ENCODE peak calls at places on chromosomes 5 and 9, in eight cellular contexts. L is A549, Y is SK-N-SH, Z is HCT116, G is GM12878, J is K562, W is HepG2, S is H1. K is an unnamed sample.

GRCh38 chr5:13921573-13921972 is 22.9 kb downstream of the DNAH5 start:
- DNase-seq in G (no peak), Z (no peak), J (no peak), L (no peak), Y (no peak), S (no peak), W (no peak), K (peak; percentile 67)

GRCh38 chr9:137828527-137829259 is 48.9 kb upstream of the CACNA1B start:
- DNase-seq in Z (no peak), L (no peak), J (peak; percentile 30), W (no peak), G (no peak), S (no peak), Y (no peak), K (peak; percentile 18)

GRCh38 chr9:738209-738915 is 103.1 kb upstream of the DMRT1 start:
- DNase-seq in S (no peak), G (no peak), L (peak; percentile 40), J (no peak), W (no peak), Z (peak; percentile 32), Y (no peak), K (peak; percentile 98)

GRCh38 chr9:81244631-81245030 is 444.7 kb downstream of the TLE1 start:
- DNase-seq in L (no peak), Y (no peak), S (no peak), J (no peak), W (no peak), G (no peak), Z (no peak), K (peak; percentile 47)

GRCh38 chr5:64947031-64947430 is 178.3 kb downstream of the CWC27 start:
- DNase-seq in Z (no peak), S (no peak), W (peak; percentile 22), Y (peak; percentile 36), L (no peak), J (peak; percentile 41), G (no peak), K (peak; percentile 55)

GRCh38 chr9:87867391-87867790 is 15.3 kb upstream of the SPATA31E1 start:
- DNase-seq in G (no peak), W (no peak), Z (no peak), S (no peak), J (no peak), Y (no peak), L (no peak), K (no peak)

GRCh38 chr9:94086468-94086867 is 2.2 kb downstream of the PTPDC1 start:
- DNase-seq in W (no peak), J (no peak), L (no peak), S (no peak), Y (peak; percentile 59), G (no peak), Z (peak; percentile 31), K (peak; percentile 72)

GRCh38 chr9:135997070-135998012 is 36.2 kb upstream of the UBAC1 start:
- DNase-seq in L (no peak), S (no peak), G (no peak), Y (peak; percentile 70), J (no peak), W (no peak), Z (no peak), K (no peak)

GRCh38 chr5:167827766-167828165 is 463.7 kb upstream of the WWC1 start:
- DNase-seq in Y (no peak), L (no peak), Z (no peak), G (no peak), S (no peak), W (no peak), J (no peak), K (no peak)

GRCh38 chr5:58497956-58498942 is 7.0 kb downstream of the GAPT start:
- DNase-seq in S (peak; percentile 10), J (peak; percentile 9), Y (peak; percentile 37), W (peak; percentile 24), G (no peak), Z (peak; percentile 15), L (peak; percentile 28), K (peak; percentile 41)

GRCh38 chr9:6930827-6931226 is 173.1 kb downstream of the KDM4C start:
- DNase-seq in J (no peak), L (no peak), Z (no peak), G (no peak), S (no peak), W (no peak), Y (no peak), K (peak; percentile 72)

GRCh38 chr9:20872340-20872977 is 159.0 kb downstream of the HACD4 start:
- DNase-seq in J (no peak), Z (no peak), G (no peak), W (no peak), L (no peak), S (no peak), Y (no peak), K (peak; percentile 93)

GRCh38 chr9:24487250-24487861 is 58.3 kb downstream of the IZUMO3 start:
- DNase-seq in W (no peak), G (no peak), S (no peak), L (no peak), J (no peak), Z (no peak), Y (no peak), K (no peak)

GRCh38 chr5:67465556-67466206 is 269.1 kb upstream of the CD180 start:
- DNase-seq in G (peak; percentile 32), Z (no peak), W (no peak), S (no peak), J (no peak), L (no peak), Y (no peak), K (no peak)

GRCh38 chr5:6812800-6813731 is 99.8 kb downstream of the TENT4A start:
- DNase-seq in J (no peak), L (no peak), S (no peak), Y (no peak), Z (no peak), G (no peak), W (no peak), K (peak; percentile 16)

GRCh38 chr5:67963789-67964519 is 251.6 kb upstream of the PIK3R1 start:
- DNase-seq in S (no peak), Y (no peak), W (no peak), J (no peak), Z (no peak), L (no peak), G (no peak), K (no peak)

GRCh38 chr5:83919071-83920041 is 198.7 kb upstream of the HAPLN1 start:
- DNase-seq in J (no peak), S (no peak), Z (no peak), G (no peak), L (no peak), Y (no peak), W (no peak), K (peak; percentile 64)

GRCh38 chr9:91727316-91727861 is 222.6 kb downstream of the ROR2 start:
- DNase-seq in L (peak; percentile 80), Y (peak; percentile 88), S (peak; percentile 21), J (peak; percentile 69), W (peak; percentile 41), Z (peak; percentile 16), G (no peak), K (peak; percentile 56)
- TF ChIP-seq RAD21 in L (peak; percentile 65), Y (peak; percentile 82), S (peak; percentile 85), J (peak; percentile 64), W (peak; percentile 36), Z (peak; percentile 76), G (peak; percentile 83), K (peak; percentile 76)

GRCh38 chr9:131395027-131395744 is 1.3 kb downstream of the PRRC2B start:
- DNase-seq in Y (no peak), J (peak; percentile 52), S (no peak), Z (no peak), W (no peak), G (peak; percentile 26), L (no peak), K (no peak)
- H3K4me1 ChIP-seq in Y (peaks cover 32% of the 10 kb centered on the region), J (peaks cover 26% of the 10 kb centered on the region), S (peaks cover 28% of the 10 kb centered on the region), Z (peaks cover 48% of the 10 kb centered on the region), W (peaks cover 63% of the 10 kb centered on the region), G (peaks cover 25% of the 10 kb centered on the region), L (peaks cover 54% of the 10 kb centered on the region), K (peaks cover 20% of the 10 kb centered on the region)

GRCh38 chr9:35488019-35488418 is 1.9 kb upstream of the RUSC2 start:
- DNase-seq in S (no peak), Y (no peak), G (no peak), W (no peak), L (no peak), Z (no peak), J (no peak), K (no peak)
- TF ChIP-seq RAD21 in S (no peak), Y (no peak), G (no peak), W (no peak), L (no peak), Z (no peak), J (no peak), K (no peak)

GRCh38 chr5:134549714-134550113 is 24.2 kb downstream of the JADE2 start:
- DNase-seq in L (no peak), W (no peak), G (no peak), S (no peak), J (no peak), Z (no peak), Y (no peak), K (peak; percentile 84)

GRCh38 chr5:134553816-134554215 is 28.3 kb downstream of the JADE2 start:
- DNase-seq in Z (no peak), G (no peak), L (no peak), W (no peak), J (no peak), S (no peak), Y (peak; percentile 78), K (peak; percentile 19)

GRCh38 chr5:134552301-134552700 is 26.8 kb downstream of the JADE2 start:
- DNase-seq in G (no peak), J (no peak), Y (no peak), L (no peak), Z (no peak), W (no peak), S (no peak), K (peak; percentile 99)

GRCh38 chr5:134550271-134551214 is 25.1 kb downstream of the JADE2 start:
- DNase-seq in L (no peak), J (no peak), W (no peak), S (no peak), G (no peak), Y (no peak), Z (no peak), K (peak; percentile 59)

GRCh38 chr5:134551891-134552290 is 26.4 kb downstream of the JADE2 start:
- DNase-seq in G (no peak), Y (no peak), W (no peak), Z (no peak), L (no peak), J (no peak), S (no peak), K (peak; percentile 24)
- H3K4me1 ChIP-seq in G (peaks cover 79% of the 10 kb centered on the region), Y (peaks cover 72% of the 10 kb centered on the region), W (peaks cover 6% of the 10 kb centered on the region), Z (peaks cover 31% of the 10 kb centered on the region), L (peaks cover 91% of the 10 kb centered on the region), J (peaks cover 11% of the 10 kb centered on the region), S (peaks cover 15% of the 10 kb centered on the region), K (peaks cover 73% of the 10 kb centered on the region)

GRCh38 chr9:113912816-113913215 is 36.7 kb downstream of the ZNF618 start:
- DNase-seq in J (no peak), Y (no peak), Z (no peak), L (no peak), W (no peak), G (no peak), S (no peak), K (no peak)
- TF ChIP-seq RAD21 in J (no peak), Y (no peak), Z (no peak), L (no peak), W (no peak), G (no peak), S (no peak), K (no peak)

K was measured in IMR-90.